ENCODE peak calls at places on chromosomes 5 and 9, in six cellular contexts. One of them, this sample, is unnamed.
A peak's percentile ranks its signal among the peaks of the same experiment; 100 is the strongest.

GRCh38 chr9:126643945-126644527 is 30.3 kb downstream of the LMX1B start:
- DNase-seq in germinal center: no peak
- DNase-seq in HuH-7: no peak
- DNase-seq in EL: no peak
- DNase-seq in psoas muscle: no peak
- DNase-seq in activated gamma-delta T cell treated with Interleukin-2 at 50 U/mL for 16 hours: no peak
- DNase-seq in this sample: no peak

GRCh38 chr5:42993516-42994284 is 46.4 kb downstream of the ANXA2R start:
- DNase-seq in germinal center: peak; percentile 19
- DNase-seq in HuH-7: no peak
- DNase-seq in EL: peak; percentile 65
- DNase-seq in psoas muscle: peak; percentile 54
- DNase-seq in activated gamma-delta T cell treated with Interleukin-2 at 50 U/mL for 16 hours: peak; percentile 47
- DNase-seq in this sample: no peak

GRCh38 chr5:1005904-1006655 is 2.5 kb upstream of the NKD2 start:
- DNase-seq in germinal center: no peak
- DNase-seq in HuH-7: no peak
- DNase-seq in EL: no peak
- DNase-seq in psoas muscle: no peak
- DNase-seq in activated gamma-delta T cell treated with Interleukin-2 at 50 U/mL for 16 hours: no peak
- DNase-seq in this sample: no peak

GRCh38 chr5:171617787-171618690 is 167.6 kb upstream of the SMIM23 start:
- DNase-seq in germinal center: no peak
- DNase-seq in HuH-7: no peak
- DNase-seq in EL: no peak
- DNase-seq in psoas muscle: no peak
- DNase-seq in activated gamma-delta T cell treated with Interleukin-2 at 50 U/mL for 16 hours: no peak
- DNase-seq in this sample: no peak

GRCh38 chr5:94945656-94946055 is 327.2 kb downstream of the SLF1 start:
- DNase-seq in germinal center: no peak
- DNase-seq in HuH-7: no peak
- DNase-seq in EL: no peak
- DNase-seq in psoas muscle: peak; percentile 54
- DNase-seq in activated gamma-delta T cell treated with Interleukin-2 at 50 U/mL for 16 hours: no peak
- DNase-seq in this sample: no peak

GRCh38 chr5:126351138-126351537 is 72.1 kb upstream of the GRAMD2B start:
- DNase-seq in germinal center: no peak
- DNase-seq in HuH-7: no peak
- DNase-seq in EL: peak; percentile 83
- DNase-seq in psoas muscle: no peak
- DNase-seq in activated gamma-delta T cell treated with Interleukin-2 at 50 U/mL for 16 hours: no peak
- DNase-seq in this sample: no peak

GRCh38 chr9:127612993-127613954 is 1.2 kb downstream of the STXBP1 start:
- DNase-seq in germinal center: no peak
- DNase-seq in HuH-7: peak; percentile 72
- DNase-seq in EL: peak; percentile 84
- DNase-seq in psoas muscle: peak; percentile 82
- DNase-seq in activated gamma-delta T cell treated with Interleukin-2 at 50 U/mL for 16 hours: peak; percentile 47
- DNase-seq in this sample: no peak

GRCh38 chr9:115034801-115035200 is 83.2 kb downstream of the TNC start:
- DNase-seq in germinal center: no peak
- DNase-seq in HuH-7: no peak
- DNase-seq in EL: peak; percentile 84
- DNase-seq in psoas muscle: no peak
- DNase-seq in activated gamma-delta T cell treated with Interleukin-2 at 50 U/mL for 16 hours: no peak
- DNase-seq in this sample: no peak

GRCh38 chr9:123424131-123424530 is 68.1 kb downstream of the CRB2 start:
- DNase-seq in germinal center: no peak
- DNase-seq in HuH-7: no peak
- DNase-seq in EL: no peak
- DNase-seq in psoas muscle: peak; percentile 60
- DNase-seq in activated gamma-delta T cell treated with Interleukin-2 at 50 U/mL for 16 hours: no peak
- DNase-seq in this sample: no peak

GRCh38 chr9:136714096-136714875 is 1.9 kb downstream of the DIPK1B start:
- DNase-seq in germinal center: no peak
- DNase-seq in HuH-7: no peak
- DNase-seq in EL: no peak
- DNase-seq in psoas muscle: peak; percentile 68
- DNase-seq in activated gamma-delta T cell treated with Interleukin-2 at 50 U/mL for 16 hours: no peak
- DNase-seq in this sample: no peak

GRCh38 chr5:94751456-94751855 is 133.0 kb downstream of the SLF1 start:
- DNase-seq in germinal center: no peak
- DNase-seq in HuH-7: no peak
- DNase-seq in EL: no peak
- DNase-seq in psoas muscle: no peak
- DNase-seq in activated gamma-delta T cell treated with Interleukin-2 at 50 U/mL for 16 hours: no peak
- DNase-seq in this sample: no peak

GRCh38 chr9:38416461-38416860 is 7.8 kb downstream of the IGFBPL1 start:
- DNase-seq in germinal center: no peak
- DNase-seq in HuH-7: no peak
- DNase-seq in EL: peak; percentile 12
- DNase-seq in psoas muscle: no peak
- DNase-seq in activated gamma-delta T cell treated with Interleukin-2 at 50 U/mL for 16 hours: no peak
- DNase-seq in this sample: no peak

GRCh38 chr5:120366047-120366446 is 98.1 kb upstream of the PRR16 start:
- DNase-seq in germinal center: no peak
- DNase-seq in HuH-7: no peak
- DNase-seq in EL: peak; percentile 36
- DNase-seq in psoas muscle: no peak
- DNase-seq in activated gamma-delta T cell treated with Interleukin-2 at 50 U/mL for 16 hours: no peak
- DNase-seq in this sample: no peak

GRCh38 chr5:53481887-53482716 is 1.7 kb downstream of the FST start:
- DNase-seq in germinal center: peak; percentile 67
- DNase-seq in HuH-7: peak; percentile 39
- DNase-seq in EL: peak; percentile 79
- DNase-seq in psoas muscle: peak; percentile 88
- DNase-seq in activated gamma-delta T cell treated with Interleukin-2 at 50 U/mL for 16 hours: peak; percentile 45
- DNase-seq in this sample: no peak

GRCh38 chr9:69173497-69173890 is 583 bp upstream of the TJP2 start:
- DNase-seq in germinal center: no peak
- DNase-seq in HuH-7: no peak
- DNase-seq in EL: no peak
- DNase-seq in psoas muscle: no peak
- DNase-seq in activated gamma-delta T cell treated with Interleukin-2 at 50 U/mL for 16 hours: no peak
- DNase-seq in this sample: no peak

GRCh38 chr5:157502143-157502647 is 42.2 kb downstream of the NIPAL4 start:
- DNase-seq in germinal center: peak; percentile 80
- DNase-seq in HuH-7: no peak
- DNase-seq in EL: no peak
- DNase-seq in psoas muscle: no peak
- DNase-seq in activated gamma-delta T cell treated with Interleukin-2 at 50 U/mL for 16 hours: no peak
- DNase-seq in this sample: no peak